ENCODE peak calls at places on chromosomes 7 and 10, in six cellular contexts. X is SK-N-SH, S is cardiac muscle cell, W is endodermal cell, V is A549, Q is gastrocnemius medialis. R is an unnamed sample.

GRCh38 chr7:148540041-148540738 is 50.4 kb upstream of the C7orf33 start:
- DNase-seq in S (no peak), X (peak; percentile 16), V (peak; percentile 47), W (peak; percentile 62), Q (no peak), R (peak; percentile 75)

GRCh38 chr10:72084094-72084459 is 4.3 kb downstream of the SPOCK2 start:
- DNase-seq in X (no peak), Q (no peak), W (no peak), V (no peak), S (no peak), R (no peak)

GRCh38 chr10:31745612-31746376 is 182.8 kb downstream of the ARHGAP12 start:
- DNase-seq in W (no peak), S (no peak), X (no peak), V (peak; percentile 41), Q (no peak), R (no peak)

GRCh38 chr10:14056545-14057332 is 274.0 kb downstream of the FRMD4A start:
- DNase-seq in W (peak; percentile 51), S (no peak), Q (no peak), V (no peak), X (no peak), R (no peak)

GRCh38 chr10:29630205-29631048 is 4.3 kb downstream of the SVIL start:
- DNase-seq in S (no peak), Q (no peak), X (no peak), W (no peak), V (no peak), R (no peak)

GRCh38 chr10:86020139-86020538 is 346.5 kb downstream of the GRID1 start:
- DNase-seq in V (no peak), Q (no peak), W (no peak), X (no peak), S (no peak), R (no peak)

GRCh38 chr7:95865716-95866371 is 93.5 kb downstream of the DYNC1I1 start:
- DNase-seq in W (peak; percentile 68), Q (no peak), S (peak; percentile 58), X (no peak), V (peak; percentile 50), R (no peak)

GRCh38 chr7:1922071-1922869 is 252.2 kb downstream of the ELFN1 start:
- DNase-seq in Q (no peak), S (no peak), W (no peak), V (no peak), X (peak; percentile 93), R (no peak)

GRCh38 chr7:116209561-116210070 is 723 bp upstream of the TES start:
- DNase-seq in S (no peak), W (peak; percentile 37), X (no peak), V (no peak), Q (no peak), R (no peak)

GRCh38 chr10:51638737-51639136 is 60.7 kb downstream of the CSTF2T start:
- DNase-seq in X (no peak), W (no peak), V (no peak), Q (no peak), S (no peak), R (no peak)

GRCh38 chr7:149179241-149179640 is 16.1 kb upstream of the ZNF282 start:
- DNase-seq in Q (no peak), V (no peak), X (no peak), S (no peak), W (no peak), R (no peak)

GRCh38 chr10:61626209-61626608 is 36.5 kb upstream of the CABCOCO1 start:
- DNase-seq in W (no peak), V (no peak), S (no peak), X (no peak), Q (no peak), R (no peak)

GRCh38 chr7:81031243-81031642 is 112.4 kb upstream of the SEMA3C start:
- DNase-seq in Q (no peak), S (no peak), V (no peak), X (no peak), W (no peak), R (no peak)

GRCh38 chr7:875051-875450 is 1.3 kb upstream of the GET4 start:
- DNase-seq in W (no peak), X (no peak), S (no peak), V (no peak), Q (no peak), R (no peak)

GRCh38 chr7:110170762-110171161 is 920.2 kb upstream of the LRRN3 start:
- DNase-seq in V (no peak), Q (no peak), W (no peak), S (no peak), X (no peak), R (no peak)

GRCh38 chr7:141126107-141126506 is 52.2 kb downstream of the TMEM178B start:
- DNase-seq in X (no peak), W (no peak), V (no peak), S (no peak), Q (no peak), R (no peak)

GRCh38 chr10:98419456-98420261 is 4.7 kb upstream of the PYROXD2 start:
- DNase-seq in S (no peak), Q (no peak), V (no peak), X (no peak), W (no peak), R (peak; percentile 60)

GRCh38 chr7:7136423-7136822 is 45.9 kb upstream of the C1GALT1 start:
- DNase-seq in X (no peak), Q (no peak), S (no peak), W (no peak), V (no peak), R (no peak)

DNA sequence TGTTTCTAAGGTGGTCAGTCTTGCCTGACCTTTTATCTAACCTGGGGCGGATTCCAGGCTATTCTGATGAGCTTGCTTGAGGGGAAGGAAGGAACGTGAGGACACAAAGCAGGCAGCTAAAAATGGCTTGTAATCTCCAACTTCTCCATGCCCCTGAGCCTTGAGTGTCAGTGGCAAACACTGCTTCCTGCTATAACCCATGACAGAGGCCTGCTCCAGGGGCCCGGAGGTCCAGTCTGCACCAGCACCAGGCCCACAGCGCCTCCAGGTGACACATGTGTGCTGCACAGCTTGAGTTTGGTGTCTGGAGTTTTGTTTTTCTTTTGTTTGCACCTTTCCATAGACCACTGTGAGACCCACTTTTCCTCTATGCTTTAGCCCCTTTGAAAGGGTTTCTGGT is 207.9 kb downstream of the PAXIP1 start:
- DNase-seq in X (no peak), Q (no peak), S (peak; percentile 33), W (peak; percentile 68), V (no peak), R (no peak)
- TF ChIP-seq CTCF in X (no peak), Q (no peak), S (no peak), W (peak; percentile 65), V (no peak), R (no peak)

GRCh38 chr10:68086910-68087309 is 11.8 kb upstream of the HERC4 start:
- DNase-seq in V (no peak), X (no peak), W (no peak), S (no peak), Q (no peak), R (no peak)

GRCh38 chr10:68088030-68088396 is 12.9 kb upstream of the HERC4 start:
- DNase-seq in V (no peak), W (no peak), Q (no peak), S (no peak), X (no peak), R (no peak)

GRCh38 chr10:68088744-68089143 is 13.7 kb upstream of the HERC4 start:
- DNase-seq in V (no peak), Q (no peak), W (no peak), S (no peak), X (no peak), R (no peak)

GRCh38 chr10:68087338-68088029 is 12.4 kb upstream of the HERC4 start:
- DNase-seq in X (no peak), W (peak; percentile 63), V (peak; percentile 81), S (no peak), Q (peak; percentile 84), R (no peak)

DNA sequence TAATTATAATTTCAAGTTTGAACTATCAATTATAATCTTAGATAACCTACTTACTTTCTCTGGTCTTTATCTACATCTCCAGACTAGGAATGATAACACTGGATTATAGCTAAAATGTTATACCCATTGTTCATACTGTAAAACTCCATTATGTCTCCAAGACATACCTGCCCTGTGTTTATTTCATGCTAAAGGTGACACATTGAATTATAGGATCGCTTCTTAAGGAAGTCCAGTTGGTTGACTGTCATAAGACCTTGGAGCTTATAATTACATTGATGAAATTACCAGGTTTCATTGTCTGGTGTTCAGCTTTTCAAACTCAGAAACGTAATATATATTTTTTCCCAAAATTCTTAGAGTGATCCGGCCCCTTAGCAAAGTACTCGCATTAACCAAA is 15.5 kb upstream of the HERC4 start:
- DNase-seq in S (no peak), X (no peak), W (no peak), Q (no peak), V (no peak), R (no peak)
- H3K4me1 ChIP-seq in S (no peaks in the 10 kb centered on the region), X (no peaks in the 10 kb centered on the region), W (no peaks in the 10 kb centered on the region), Q (peaks cover 31% of the 10 kb centered on the region), V (peaks cover 78% of the 10 kb centered on the region), R (no peaks in the 10 kb centered on the region)

GRCh38 chr10:24132741-24133140 is 76.2 kb upstream of the KIAA1217 start:
- DNase-seq in X (no peak), S (no peak), W (no peak), Q (no peak), V (no peak), R (no peak)

GRCh38 chr10:24128066-24128751 is 80.7 kb upstream of the KIAA1217 start:
- DNase-seq in X (no peak), W (no peak), V (no peak), S (no peak), Q (no peak), R (no peak)

GRCh38 chr10:24136070-24136469 is 72.9 kb upstream of the KIAA1217 start:
- DNase-seq in X (no peak), Q (no peak), V (no peak), W (no peak), S (no peak), R (no peak)

GRCh38 chr10:24133839-24134238 is 75.1 kb upstream of the KIAA1217 start:
- DNase-seq in V (no peak), S (no peak), W (no peak), Q (no peak), X (no peak), R (no peak)
- H3K4me3 ChIP-seq in V (no peak overlapping the region), S (no peak overlapping the region), W (no peak overlapping the region), Q (no peak overlapping the region), X (no peak overlapping the region), R (no peak overlapping the region)

GRCh38 chr10:130493021-130493420 is 356.8 kb downstream of the GLRX3 start:
- DNase-seq in V (no peak), W (no peak), X (no peak), S (no peak), Q (no peak), R (no peak)

GRCh38 chr10:130495891-130496642 is 359.9 kb downstream of the GLRX3 start:
- DNase-seq in Q (no peak), X (no peak), W (no peak), S (no peak), V (no peak), R (no peak)

GRCh38 chr10:130497056-130498010 is 361.1 kb downstream of the GLRX3 start:
- DNase-seq in Q (no peak), V (no peak), S (no peak), X (no peak), W (no peak), R (no peak)

GRCh38 chr10:130493446-130494198 is 357.4 kb downstream of the GLRX3 start:
- DNase-seq in Q (no peak), X (peak; percentile 48), V (no peak), W (peak; percentile 36), S (no peak), R (no peak)

GRCh38 chr10:130495116-130495862 is 359.1 kb downstream of the GLRX3 start:
- DNase-seq in W (peak; percentile 19), Q (no peak), S (no peak), X (no peak), V (no peak), R (peak; percentile 44)
- TF ChIP-seq CTCF in W (no peak), Q (no peak), S (no peak), X (no peak), V (no peak), R (no peak)

GRCh38 chr7:106270122-106270977 is 14.4 kb downstream of the NAMPT start:
- DNase-seq in V (no peak), Q (no peak), X (no peak), S (no peak), W (no peak), R (no peak)
- H3K4me1 ChIP-seq in V (peaks cover 26% of the 10 kb centered on the region), Q (peaks cover 12% of the 10 kb centered on the region), X (no peaks in the 10 kb centered on the region), S (peaks cover 5% of the 10 kb centered on the region), W (no peaks in the 10 kb centered on the region), R (no peaks in the 10 kb centered on the region)

R was measured in tibial artery.